ENCODE peak calls at places on chromosomes 3 and 15, in seven cellular contexts. W, L, Z, G, T, I and S are unnamed samples. For H3K27me3, the result is how much of the 10 kb centered on the place peaks cover.

GRCh38 chr3:76470285-76470684 is 569.6 kb upstream of the ROBO2 start:
- DNase-seq in W (no peak), L (peak), Z (no peak), G (no peak), T (no peak), I (no peak), S (no peak)

GRCh38 chr3:16012086-16012485 is 162.4 kb upstream of the GALNT15 start:
- DNase-seq in W (no peak), L (peak), Z (no peak), G (no peak), T (no peak), I (no peak), S (no peak)

GRCh38 chr3:149772861-149773260 is 19.5 kb downstream of the ANKUB1 start:
- DNase-seq in W (no peak), L (no peak), Z (no peak), G (no peak), T (no peak), I (no peak), S (no peak)

GRCh38 chr15:58606577-58607080 is 142.9 kb downstream of the ADAM10 start:
- DNase-seq in W (no peak), L (no peak), Z (no peak), G (no peak), T (no peak), I (no peak), S (no peak)

GRCh38 chr3:105758451-105758850 is 110.4 kb downstream of the CBLB start:
- DNase-seq in W (no peak), L (no peak), Z (no peak), G (no peak), T (no peak), I (no peak), S (no peak)

GRCh38 chr15:46502668-46503067 is 867.8 kb downstream of the SQOR start:
- DNase-seq in W (no peak), L (no peak), Z (no peak), G (no peak), T (peak), I (no peak), S (no peak)

GRCh38 chr3:132721479-132722164 is 587 bp downstream of the NPHP3 start:
- DNase-seq in W (peak), L (peak), Z (peak), G (peak), T (no peak), I (no peak), S (peak)

GRCh38 chr15:33780011-33780768 is 188.1 kb upstream of the CHRM5 start:
- DNase-seq in W (no peak), L (no peak), Z (no peak), G (no peak), T (no peak), I (no peak), S (no peak)

GRCh38 chr3:167148121-167148520 is 232.0 kb downstream of the ZBBX start:
- DNase-seq in W (no peak), L (no peak), Z (no peak), G (no peak), T (no peak), I (no peak), S (no peak)

GRCh38 chr3:126399348-126399730 is 4.6 kb downstream of the CFAP100 start:
- DNase-seq in W (no peak), L (no peak), Z (no peak), G (no peak), T (no peak), I (no peak), S (no peak)

GRCh38 chr3:127452321-127452821 is 138.2 kb downstream of the TPRA1 start:
- DNase-seq in W (peak), L (no peak), Z (no peak), G (peak), T (no peak), I (no peak), S (no peak)

GRCh38 chr15:52232327-52232726 is 41.1 kb upstream of the GNB5 start:
- DNase-seq in W (no peak), L (no peak), Z (no peak), G (no peak), T (no peak), I (no peak), S (no peak)

GRCh38 chr15:36742696-36743095 is 163.3 kb downstream of the CDIN1 start:
- DNase-seq in W (no peak), L (peak), Z (no peak), G (no peak), T (no peak), I (no peak), S (no peak)

GRCh38 chr3:178195824-178196223 is 340.4 kb upstream of the KCNMB2 start:
- DNase-seq in W (no peak), L (peak), Z (no peak), G (no peak), T (no peak), I (no peak), S (no peak)

GRCh38 chr3:65953881-65954733 is 84.6 kb downstream of the MAGI1 start:
- DNase-seq in W (peak), L (no peak), Z (no peak), G (no peak), T (peak), I (no peak), S (no peak)

GRCh38 chr15:62190257-62190656 is 25.2 kb upstream of the C2CD4B start:
- DNase-seq in W (no peak), L (no peak), Z (no peak), G (no peak), T (no peak), I (no peak), S (no peak)

GRCh38 chr3:105118905-105119304 is 247.8 kb upstream of the ALCAM start:
- DNase-seq in W (no peak), L (peak), Z (no peak), G (no peak), T (no peak), I (no peak), S (no peak)

GRCh38 chr3:115448856-115449255 is 174.5 kb upstream of the GAP43 start:
- DNase-seq in W (no peak), L (no peak), Z (no peak), G (no peak), T (no peak), I (no peak), S (no peak)

GRCh38 chr3:119294402-119294888 is 262 bp downstream of the ARHGAP31 start:
- DNase-seq in W (peak), L (no peak), Z (no peak), G (peak), T (no peak), I (peak), S (peak)

GRCh38 chr3:52310861-52311566 is 5.1 kb upstream of the DNAH1 start:
- DNase-seq in W (no peak), L (peak), Z (no peak), G (no peak), T (no peak), I (peak), S (no peak)

GRCh38 chr3:77038468-77038927 is 1.4 kb upstream of the ROBO2 start:
- DNase-seq in W (peak), L (peak), Z (no peak), G (peak), T (peak), I (no peak), S (no peak)

GRCh38 chr3:179558742-179559364 is 3.9 kb upstream of the ACTL6A start:
- DNase-seq in W (no peak), L (peak), Z (no peak), G (no peak), T (peak), I (peak), S (no peak)

GRCh38 chr15:83422090-83422489 is 25.1 kb upstream of the SH3GL3 start:
- DNase-seq in W (no peak), L (no peak), Z (no peak), G (no peak), T (no peak), I (no peak), S (no peak)

GRCh38 chr3:123024056-123024455 is 3.5 kb downstream of the SEMA5B start:
- DNase-seq in W (no peak), L (no peak), Z (no peak), G (no peak), T (no peak), I (no peak), S (no peak)
- H3K27me3 ChIP-seq in W (under half), L (half or more), Z (under half), G (half or more), T (half or more), I (under half), S (under half)

GRCh38 chr15:68773036-68773435 is 47.7 kb downstream of the ANP32A start:
- DNase-seq in W (no peak), L (no peak), Z (no peak), G (no peak), T (no peak), I (no peak), S (no peak)

GRCh38 chr15:68775671-68776476 is 44.8 kb downstream of the ANP32A start:
- DNase-seq in W (no peak), L (peak), Z (peak), G (peak), T (peak), I (no peak), S (no peak)

GRCh38 chr15:68774120-68774519 is 46.6 kb downstream of the ANP32A start:
- DNase-seq in W (no peak), L (no peak), Z (no peak), G (no peak), T (no peak), I (no peak), S (no peak)

GRCh38 chr15:68774521-68775293 is 46.0 kb downstream of the ANP32A start:
- DNase-seq in W (no peak), L (no peak), Z (no peak), G (no peak), T (no peak), I (no peak), S (no peak)

DNA sequence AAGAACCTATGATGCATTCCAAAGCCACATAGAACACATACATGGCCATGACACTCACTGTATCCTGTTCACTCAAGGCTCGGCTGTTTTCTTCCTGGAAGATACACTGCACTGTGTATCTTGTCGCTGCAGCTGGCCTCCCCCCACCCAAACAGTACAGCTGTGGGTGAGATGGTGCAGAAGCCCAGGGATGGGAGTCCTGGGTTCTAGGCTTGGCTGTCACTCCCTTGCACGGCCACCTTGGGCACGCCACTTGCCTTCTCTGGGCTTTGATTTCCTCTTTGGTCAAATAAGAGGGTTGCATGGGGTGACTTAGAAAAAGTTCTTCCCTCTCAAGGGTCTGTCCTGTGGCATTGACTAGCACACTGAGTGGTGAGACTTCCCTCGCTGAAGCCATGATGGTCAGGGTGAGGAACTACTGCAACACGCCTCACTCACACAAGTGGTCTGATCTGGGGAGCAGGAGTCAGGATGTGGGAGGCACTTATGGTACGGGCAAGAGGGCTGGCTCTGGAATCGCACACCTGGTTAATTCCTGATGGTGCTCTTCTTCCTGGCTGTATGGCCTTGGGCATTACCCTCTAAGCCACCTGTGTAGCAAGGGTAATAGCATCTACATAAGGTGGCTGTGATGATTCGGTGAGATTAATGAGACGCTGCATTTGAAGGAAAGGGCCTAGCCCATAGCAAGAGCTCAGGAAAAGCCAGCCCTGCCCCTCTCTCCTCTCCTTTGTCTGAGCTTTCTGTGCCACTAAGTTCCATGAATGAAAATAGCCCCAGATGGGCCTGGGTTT is 44.0 kb downstream of the ANP32A start:
- DNase-seq in W (no peak), L (no peak), Z (no peak), G (no peak), T (no peak), I (no peak), S (no peak)
- H3K4me3 ChIP-seq in W (no peak), L (no peak), Z (no peak), G (no peak), T (no peak), I (no peak), S (no peak)

GRCh38 chr3:13283877-13284264 is 136.3 kb downstream of the NUP210 start:
- DNase-seq in W (no peak), L (no peak), Z (no peak), G (no peak), T (no peak), I (no peak), S (no peak)
- H3K27me3 ChIP-seq in W (under half), L (under half), Z (under half), G (half or more), T (under half), I (under half), S (under half)

GRCh38 chr3:86984271-86984670 is 6.7 kb downstream of the VGLL3 start:
- DNase-seq in W (no peak), L (peak), Z (no peak), G (no peak), T (no peak), I (no peak), S (no peak)
- H3K4me3 ChIP-seq in W (peak), L (no peak), Z (peak), G (no peak), T (no peak), I (no peak), S (no peak)

DNA sequence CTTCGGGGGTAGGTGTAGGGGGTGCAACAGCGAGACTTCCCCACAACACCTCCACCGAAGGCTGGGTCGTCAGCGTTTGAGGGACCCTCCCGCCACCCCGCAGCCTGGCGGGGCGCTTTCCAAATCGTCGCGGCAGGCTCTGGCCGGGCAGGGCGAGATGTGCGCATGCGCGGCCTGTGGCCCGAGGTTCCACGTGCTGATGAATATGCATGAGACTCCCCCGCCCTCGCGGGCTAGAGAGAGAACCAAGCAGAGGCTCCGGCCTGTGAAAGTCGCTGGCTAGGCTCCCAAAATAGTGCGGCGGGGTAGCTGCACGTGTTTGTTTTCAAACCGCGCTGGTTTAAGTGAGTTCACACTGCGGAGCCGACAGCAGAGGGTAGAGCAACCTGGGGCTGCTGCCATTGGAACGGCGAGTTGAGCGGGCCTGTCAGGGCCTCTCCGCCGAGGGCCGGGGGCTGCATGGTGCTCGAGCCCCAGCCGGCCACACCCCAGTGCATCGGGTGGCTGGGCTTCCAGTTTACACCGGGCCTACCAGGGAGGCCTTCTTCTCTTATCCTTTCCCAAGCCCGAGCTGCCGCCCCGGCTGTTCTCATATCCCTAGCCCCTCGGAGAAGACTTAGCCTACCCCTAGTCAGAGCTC is 10.0 kb downstream of the ZIC1 start:
- DNase-seq in W (no peak), L (peak), Z (no peak), G (no peak), T (no peak), I (no peak), S (no peak)
- H3K27me3 ChIP-seq in W (half or more), L (half or more), Z (under half), G (half or more), T (half or more), I (half or more), S (half or more)

DNA sequence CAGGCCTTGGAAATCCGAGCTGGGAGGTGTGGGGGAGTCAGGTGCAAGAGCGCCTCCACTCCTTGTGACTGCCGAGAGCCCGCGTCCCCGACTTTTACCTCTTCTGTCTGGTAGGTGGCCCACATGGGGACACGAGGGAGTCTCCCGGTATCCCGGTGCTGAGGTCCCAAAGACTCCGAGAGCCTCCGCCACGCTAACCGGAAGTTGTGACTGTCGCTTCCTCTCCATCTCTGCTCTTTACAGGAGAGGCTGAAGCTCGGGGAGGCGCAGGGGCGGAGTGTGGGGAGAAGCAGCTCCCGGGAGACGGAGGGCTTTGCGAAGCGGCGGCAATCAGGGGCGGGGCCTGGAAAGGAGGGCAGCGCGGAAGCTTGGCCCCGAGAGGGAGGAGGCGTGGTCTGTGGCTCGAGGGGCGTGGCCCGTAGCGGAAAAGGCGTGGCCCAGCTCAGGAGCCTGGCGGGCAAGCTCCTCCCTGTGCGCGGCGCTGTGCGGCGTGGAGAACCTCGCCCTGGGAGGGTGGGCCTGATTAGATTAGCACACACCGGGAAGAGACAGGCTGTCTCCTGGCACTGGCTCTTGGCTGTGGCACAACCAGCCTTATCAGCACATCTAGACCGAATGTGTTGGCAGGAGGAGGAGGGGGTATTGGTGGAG is 143.9 kb downstream of the GABRB3 start:
- DNase-seq in W (peak), L (peak), Z (no peak), G (no peak), T (peak), I (no peak), S (no peak)
- H3K4me3 ChIP-seq in W (peak), L (peak), Z (peak), G (peak), T (no peak), I (no peak), S (peak)

GRCh38 chr15:77527164-77527778 is 105.4 kb downstream of the LINGO1 start:
- DNase-seq in W (peak), L (peak), Z (no peak), G (no peak), T (no peak), I (no peak), S (no peak)
- H3K27me3 ChIP-seq in W (under half), L (under half), Z (under half), G (under half), T (under half), I (under half), S (under half)

GRCh38 chr3:10416730-10417300 is 88.6 kb downstream of the ATP2B2 start:
- DNase-seq in W (no peak), L (no peak), Z (no peak), G (no peak), T (no peak), I (no peak), S (no peak)
- H3K4me3 ChIP-seq in W (no peak), L (no peak), Z (no peak), G (no peak), T (no peak), I (no peak), S (no peak)

GRCh38 chr15:77851086-77851485 is 218.4 kb upstream of the LINGO1 start:
- DNase-seq in W (peak), L (no peak), Z (no peak), G (no peak), T (no peak), I (no peak), S (no peak)
- H3K27me3 ChIP-seq in W (under half), L (under half), Z (under half), G (half or more), T (under half), I (under half), S (half or more)

GRCh38 chr15:65868546-65869126 is 655 bp upstream of the RAB11A start:
- DNase-seq in W (no peak), L (no peak), Z (no peak), G (no peak), T (no peak), I (no peak), S (no peak)
- H3K4me3 ChIP-seq in W (peak), L (peak), Z (peak), G (peak), T (peak), I (peak), S (peak)